ENCODE peak calls at places on chromosomes 7 and 10, in seven cellular contexts. B is kidney glomerular epithelial cell, U is substantia nigra, N is neural crest cell, C is nucleus accumbens, G is AG08395, S is astrocyte of the spinal cord. I is an unnamed sample.

GRCh38 chr10:103653581-103654020 is 160.1 kb downstream of the NEURL1 start:
- DNase-seq in C (no peak), G (no peak), B (no peak), S (no peak), U (no peak), N (no peak), I (no peak)

GRCh38 chr7:98758157-98758556 is 111.7 kb downstream of the TMEM130 start:
- DNase-seq in B (no peak), U (no peak), N (no peak), G (no peak), C (no peak), S (no peak), I (no peak)

GRCh38 chr7:151895008-151895661 is 18.2 kb upstream of the PRKAG2 start:
- DNase-seq in G (no peak), S (no peak), N (no peak), C (no peak), U (no peak), B (no peak), I (no peak)

GRCh38 chr7:129615018-129615417 is 3.5 kb downstream of the NRF1 start:
- DNase-seq in C (no peak), U (no peak), S (no peak), N (no peak), B (no peak), G (no peak), I (no peak)

GRCh38 chr7:129882531-129882930 is 70.2 kb downstream of the UBE2H start:
- DNase-seq in S (no peak), N (no peak), C (no peak), G (peak), B (no peak), U (no peak), I (no peak)

GRCh38 chr7:107078517-107078966 is 34.0 kb downstream of the PRKAR2B start:
- DNase-seq in N (no peak), B (peak), S (peak), U (no peak), G (no peak), C (no peak), I (no peak)

GRCh38 chr7:31073486-31074383 is 21.6 kb downstream of the ADCYAP1R1 start:
- DNase-seq in C (no peak), S (no peak), B (no peak), U (no peak), G (peak), N (no peak), I (no peak)

GRCh38 chr7:129271500-129272355 is 46.9 kb downstream of the AHCYL2 start:
- DNase-seq in N (peak), S (peak), C (no peak), U (no peak), G (peak), B (peak), I (peak)

I was measured in 8988T.